ENCODE peak calls at places on chromosomes 2 and 18, in four cellular contexts. I is left kidney, Y is NCI-H1092 treated with DMSO at 0.1 percent for 48 hours, H is cardiac fibroblast. N is an unnamed sample.

GRCh38 chr18:32019251-32019943 is 772 bp downstream of the RNF125 start:
- DNase-seq in Y (peak; percentile 42), H (peak; percentile 29), I (peak; percentile 70), N (no peak)

GRCh38 chr2:161788175-161788574 is 164.0 kb downstream of the SLC4A10 start:
- DNase-seq in Y (no peak), I (no peak), H (no peak), N (no peak)

GRCh38 chr2:46171441-46171953 is 125.7 kb upstream of the EPAS1 start:
- DNase-seq in Y (peak; percentile 1), H (peak; percentile 83), I (peak; percentile 65), N (peak; percentile 87)

GRCh38 chr2:42117923-42118758 is 51.0 kb upstream of the EML4 start:
- DNase-seq in Y (no peak), H (peak; percentile 87), I (no peak), N (no peak)

GRCh38 chr18:29351171-29351570 is 1174.2 kb upstream of the CDH2 start:
- DNase-seq in Y (no peak), I (no peak), H (no peak), N (no peak)

GRCh38 chr2:11395971-11396689 is 51.7 kb upstream of the ROCK2 start:
- DNase-seq in Y (no peak), H (no peak), I (no peak), N (no peak)

GRCh38 chr2:29011650-29012060 is 30.6 kb downstream of the TOGARAM2 start:
- DNase-seq in I (no peak), H (no peak), Y (peak; percentile 39), N (no peak)

GRCh38 chr2:211026109-211026508 is 469.7 kb downstream of the CPS1 start:
- DNase-seq in I (no peak), Y (no peak), H (no peak), N (no peak)

GRCh38 chr2:143533846-143534245 is 404.6 kb downstream of the ARHGAP15 start:
- DNase-seq in Y (no peak), H (no peak), I (no peak), N (no peak)

GRCh38 chr2:17630089-17630488 is 89.6 kb downstream of the VSNL1 start:
- DNase-seq in Y (no peak), H (no peak), I (no peak), N (no peak)

GRCh38 chr2:160305081-160305750 is 105.1 kb upstream of the ITGB6 start:
- DNase-seq in H (peak; percentile 92), I (no peak), Y (no peak), N (no peak)

GRCh38 chr2:226791487-226792081 is 8.0 kb downstream of the IRS1 start:
- DNase-seq in I (peak; percentile 96), Y (peak; percentile 79), H (peak; percentile 79), N (no peak)

GRCh38 chr2:113284481-113284880 is 5.8 kb upstream of the PAX8 start:
- DNase-seq in I (no peak), Y (no peak), H (peak; percentile 45), N (no peak)

GRCh38 chr2:183427558-183427957 is 303.3 kb downstream of the NUP35 start:
- DNase-seq in I (no peak), H (no peak), Y (no peak), N (no peak)

GRCh38 chr2:41878056-41878455 is 169.8 kb upstream of the PKDCC start:
- DNase-seq in H (no peak), I (no peak), Y (no peak), N (no peak)

GRCh38 chr2:36329746-36330145 is 25.8 kb upstream of the CRIM1 start:
- DNase-seq in Y (no peak), I (peak; percentile 20), H (peak; percentile 82), N (no peak)

GRCh38 chr2:157107877-157108276 is 149.6 kb upstream of the GALNT5 start:
- DNase-seq in H (peak; percentile 88), I (no peak), Y (peak; percentile 2), N (peak; percentile 20)

GRCh38 chr2:10864888-10865551 is 46.7 kb upstream of the KCNF1 start:
- DNase-seq in I (no peak), Y (no peak), H (no peak), N (no peak)

GRCh38 chr18:33817096-33817495 is 239.1 kb downstream of the ASXL3 start:
- DNase-seq in I (no peak), Y (no peak), H (peak; percentile 6), N (no peak)

GRCh38 chr2:149329470-149330126 is 789 bp upstream of the LYPD6 start:
- DNase-seq in H (peak; percentile 4), Y (peak; percentile 60), I (peak; percentile 93), N (peak; percentile 31)

GRCh38 chr18:25126751-25127150 is 225.2 kb downstream of the ZNF521 start:
- DNase-seq in H (no peak), I (no peak), Y (no peak), N (no peak)

GRCh38 chr18:13280066-13280795 is 61.7 kb downstream of the LDLRAD4 start:
- DNase-seq in I (peak; percentile 89), H (no peak), Y (no peak), N (no peak)

GRCh38 chr2:241274127-241274526 is 41.3 kb downstream of the HDLBP start:
- DNase-seq in I (no peak), Y (no peak), H (no peak), N (no peak)

GRCh38 chr18:67425724-67426123 is 90.8 kb downstream of the DSEL start:
- DNase-seq in I (no peak), H (peak; percentile 97), Y (no peak), N (peak; percentile 72)

GRCh38 chr2:216159646-216160045 is 50.5 kb downstream of the XRCC5 start:
- DNase-seq in H (no peak), I (no peak), Y (no peak), N (no peak)

GRCh38 chr18:417495-417894 is 83.0 kb downstream of the COLEC12 start:
- DNase-seq in H (no peak), Y (no peak), I (no peak), N (no peak)

GRCh38 chr18:76823574-76823973 is 1.2 kb downstream of the ZNF236 start:
- DNase-seq in H (no peak), I (peak; percentile 71), Y (no peak), N (no peak)

GRCh38 chr2:190696792-190697398 is 48.0 kb downstream of the NAB1 start:
- DNase-seq in I (peak; percentile 84), Y (no peak), H (no peak), N (no peak)